ENCODE peak calls at places on chromosomes 3 and 15, in four cellular contexts. R, L, H and Y are unnamed samples.

GRCh38 chr3:155019576-155019975 is 60.5 kb upstream of the MME start:
- DNase-seq in R (no peak), L (no peak), H (peak; percentile 32), Y (peak; percentile 52)

GRCh38 chr15:63984331-63984730 is 62.0 kb downstream of the DAPK2 start:
- DNase-seq in R (peak; percentile 16), L (no peak), H (no peak), Y (no peak)

GRCh38 chr15:38455096-38455495 is 1.2 kb downstream of the FAM98B start:
- DNase-seq in R (no peak), L (peak; percentile 25), H (peak; percentile 3), Y (no peak)

GRCh38 chr3:61562042-61562809 is 855 bp downstream of the PTPRG start:
- DNase-seq in R (no peak), L (no peak), H (peak; percentile 23), Y (peak; percentile 31)

GRCh38 chr3:97439373-97439772 is 325.2 kb upstream of the ARL6 start:
- DNase-seq in R (no peak), L (no peak), H (no peak), Y (no peak)

GRCh38 chr15:59703979-59704796 is 15.1 kb upstream of the BNIP2 start:
- DNase-seq in R (no peak), L (no peak), H (no peak), Y (no peak)

GRCh38 chr3:182979719-182980191 is 583 bp downstream of the DCUN1D1 start:
- DNase-seq in R (no peak), L (peak; percentile 63), H (peak; percentile 8), Y (no peak)

GRCh38 chr3:30578479-30578878 is 27.9 kb upstream of the TGFBR2 start:
- DNase-seq in R (no peak), L (peak; percentile 83), H (peak; percentile 86), Y (peak; percentile 93)

GRCh38 chr3:45145681-45146614 is at the start of gene CDCP1:
- DNase-seq in R (peak; percentile 69), L (no peak), H (no peak), Y (no peak)

GRCh38 chr3:32502089-32502943 is at the start of gene CMTM6:
- DNase-seq in R (peak; percentile 84), L (peak; percentile 86), H (peak; percentile 83), Y (peak; percentile 77)

GRCh38 chr15:78790027-78790426 is 21.2 kb downstream of the ADAMTS7 start:
- DNase-seq in R (no peak), L (peak; percentile 53), H (no peak), Y (no peak)

GRCh38 chr15:79322945-79323344 is 12.0 kb downstream of the TMED3 start:
- DNase-seq in R (no peak), L (no peak), H (no peak), Y (no peak)

GRCh38 chr3:93843981-93844380 is 129.7 kb downstream of the PROS1 start:
- DNase-seq in R (no peak), L (no peak), H (peak; percentile 95), Y (peak; percentile 92)

GRCh38 chr3:159263750-159264561 is 462.1 kb downstream of the MFSD1 start:
- DNase-seq in R (no peak), L (peak; percentile 44), H (peak; percentile 63), Y (peak; percentile 41)

GRCh38 chr15:70234256-70234965 is 136.7 kb upstream of the TLE3 start:
- DNase-seq in R (no peak), L (no peak), H (peak; percentile 82), Y (peak; percentile 96)

GRCh38 chr3:175672119-175672689 is 813.1 kb downstream of the NAALADL2 start:
- DNase-seq in R (no peak), L (no peak), H (peak; percentile 33), Y (peak; percentile 15)

DNA sequence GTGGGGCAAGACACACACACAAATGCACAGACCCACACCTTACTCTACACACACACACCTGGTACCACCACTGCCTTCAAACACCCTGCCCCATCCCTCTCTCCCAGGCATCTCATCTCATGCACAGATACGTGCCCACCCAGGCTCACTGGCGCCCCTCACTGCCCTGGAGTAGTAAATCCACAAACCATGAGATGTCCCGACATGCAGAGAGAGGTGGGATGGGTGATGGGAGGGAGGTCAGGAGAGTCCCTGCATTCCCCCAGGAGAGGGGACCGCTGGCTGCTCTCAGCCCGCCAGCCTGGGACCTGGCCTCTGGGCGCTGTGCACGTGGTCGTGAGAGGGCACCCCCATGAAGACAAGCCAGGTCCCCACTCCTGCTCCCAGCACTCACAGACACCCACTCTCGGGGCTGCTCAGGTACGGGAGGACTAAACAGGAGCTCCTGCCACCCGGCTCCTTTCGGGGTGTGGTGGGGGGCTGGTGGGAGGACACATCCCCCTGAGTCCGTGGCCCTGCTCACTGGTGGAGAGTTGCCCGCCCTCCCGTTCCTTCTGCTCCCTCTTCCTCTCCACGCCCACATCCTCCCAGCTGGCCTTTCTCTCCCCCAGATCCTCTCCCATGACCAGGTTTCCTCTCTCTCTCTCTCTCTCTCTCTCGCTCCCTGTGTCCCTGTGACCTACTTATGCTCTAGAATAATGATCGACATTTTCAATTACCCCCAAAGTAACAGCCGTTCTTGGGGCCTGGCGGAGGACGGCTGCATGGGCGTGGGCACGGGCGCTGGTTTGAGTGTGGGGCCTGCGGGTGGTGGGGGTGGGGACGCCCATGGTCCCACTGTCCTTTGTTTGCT is 18.8 kb upstream of the CSPG4 start:
- DNase-seq in R (no peak), L (peak; percentile 63), H (peak; percentile 71), Y (peak; percentile 42)
- TF ChIP-seq CTCF in R (no peak), L (peak; percentile 31), H (no peak), Y (no peak)

GRCh38 chr15:101128696-101129095 is 123.2 kb downstream of the CHSY1 start:
- DNase-seq in R (no peak), L (no peak), H (no peak), Y (no peak)
- H3K4me3 ChIP-seq in R (no peak overlapping the region), L (no peak overlapping the region), H (no peak overlapping the region), Y (no peak overlapping the region)

GRCh38 chr15:39581501-39582285 is 814 bp downstream of the THBS1 start:
- DNase-seq in R (peak; percentile 65), L (peak; percentile 31), H (peak; percentile 79), Y (peak; percentile 78)
- TF ChIP-seq CTCF in R (peak; percentile 19), L (peak; percentile 1), H (peak; percentile 59), Y (peak; percentile 34)

DNA sequence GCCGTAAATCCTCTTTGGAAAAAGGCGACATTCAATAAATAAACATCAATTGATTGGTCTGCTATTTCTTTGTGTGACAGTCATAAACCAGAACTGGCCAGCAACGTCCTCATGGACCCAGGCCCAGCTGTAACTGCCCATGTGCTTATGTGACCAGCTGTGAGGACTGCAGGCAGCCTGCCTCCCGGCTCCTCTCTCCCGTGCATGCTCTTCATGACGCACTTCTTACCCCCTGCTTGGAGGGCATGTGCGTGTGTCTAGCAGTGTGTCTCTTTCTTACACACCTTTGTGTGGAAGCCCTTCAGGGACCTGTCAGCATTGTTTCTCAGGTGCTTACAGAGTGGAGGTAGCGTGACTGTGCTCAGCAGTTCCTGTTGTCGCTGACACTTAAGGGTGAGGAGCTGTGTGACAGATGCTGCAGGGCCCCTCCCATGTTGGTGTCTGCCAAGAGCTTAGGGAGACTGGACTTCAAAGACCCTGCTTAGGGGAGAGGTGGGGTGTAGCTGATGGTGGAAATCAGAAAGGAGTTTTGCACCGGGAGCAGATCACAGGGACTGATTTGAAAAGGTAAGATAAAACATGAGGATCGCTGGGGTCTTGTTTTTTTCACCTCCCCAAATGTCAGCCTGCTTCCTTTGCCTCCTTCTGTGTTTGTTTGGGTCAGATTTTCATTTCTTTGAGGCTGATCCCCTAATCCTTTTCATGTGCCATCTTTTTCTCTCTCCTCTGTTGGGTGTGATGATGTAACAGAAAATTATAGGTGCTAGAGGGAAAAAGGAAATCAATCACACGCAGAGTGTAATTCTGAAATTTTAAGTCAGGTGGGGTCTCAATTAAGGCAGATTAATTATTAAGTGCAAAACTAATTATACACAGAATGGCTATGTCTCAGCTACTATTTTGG is 2.1 kb downstream of the PODXL2 start:
- DNase-seq in R (no peak), L (no peak), H (no peak), Y (no peak)
- H3K4me3 ChIP-seq in R (no peak overlapping the region), L (no peak overlapping the region), H (no peak overlapping the region), Y (no peak overlapping the region)

GRCh38 chr3:194604837-194605236 is 28.4 kb downstream of the TMEM44 start:
- DNase-seq in R (no peak), L (no peak), H (no peak), Y (no peak)
- TF ChIP-seq CTCF in R (no peak), L (peak; percentile 40), H (peak; percentile 59), Y (peak; percentile 45)

GRCh38 chr3:127697531-127698240 is 24.9 kb downstream of the ABTB1 start:
- DNase-seq in R (peak; percentile 80), L (peak; percentile 66), H (peak; percentile 92), Y (peak; percentile 92)
- H3K4me3 ChIP-seq in R (peak overlapping the region; percentile 16), L (no peak overlapping the region), H (no peak overlapping the region), Y (peak overlapping the region; percentile 33)

GRCh38 chr3:179653106-179653776 is 401 bp downstream of the USP13 start:
- DNase-seq in R (peak; percentile 60), L (peak; percentile 87), H (peak; percentile 87), Y (peak; percentile 84)
- TF ChIP-seq CTCF in R (no peak), L (no peak), H (no peak), Y (peak; percentile 6)

DNA sequence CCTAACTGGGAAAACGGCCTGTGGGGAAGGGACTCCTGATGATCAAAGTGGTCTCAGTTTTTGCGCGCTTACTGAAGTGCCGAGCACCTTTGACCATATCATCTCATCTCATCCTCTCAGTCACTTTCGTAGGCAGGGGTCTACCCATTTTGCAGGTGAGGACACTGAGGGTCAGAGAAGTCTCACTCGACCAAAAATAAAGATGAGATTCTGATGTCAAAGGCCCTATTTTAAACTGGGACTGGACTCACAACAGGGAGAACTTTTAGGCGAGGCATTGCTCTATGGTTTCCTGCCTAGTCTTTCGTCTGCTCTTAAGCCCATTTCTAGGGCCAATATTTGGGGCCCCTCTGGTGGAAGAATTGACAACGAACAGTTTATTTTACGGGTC is 830 bp downstream of the SLC6A11 start:
- DNase-seq in R (no peak), L (no peak), H (no peak), Y (no peak)
- H3K4me3 ChIP-seq in R (no peak overlapping the region), L (no peak overlapping the region), H (no peak overlapping the region), Y (no peak overlapping the region)

GRCh38 chr3:126663257-126663656 is 8.3 kb upstream of the TXNRD3 start:
- DNase-seq in R (no peak), L (no peak), H (no peak), Y (no peak)

GRCh38 chr3:126663750-126664149 is 8.8 kb upstream of the TXNRD3 start:
- DNase-seq in R (no peak), L (no peak), H (no peak), Y (no peak)

GRCh38 chr3:126665221-126665936 is 10.5 kb upstream of the TXNRD3 start:
- DNase-seq in R (no peak), L (no peak), H (no peak), Y (no peak)

GRCh38 chr3:126666002-126666401 is 11.1 kb upstream of the TXNRD3 start:
- DNase-seq in R (no peak), L (no peak), H (no peak), Y (no peak)

DNA sequence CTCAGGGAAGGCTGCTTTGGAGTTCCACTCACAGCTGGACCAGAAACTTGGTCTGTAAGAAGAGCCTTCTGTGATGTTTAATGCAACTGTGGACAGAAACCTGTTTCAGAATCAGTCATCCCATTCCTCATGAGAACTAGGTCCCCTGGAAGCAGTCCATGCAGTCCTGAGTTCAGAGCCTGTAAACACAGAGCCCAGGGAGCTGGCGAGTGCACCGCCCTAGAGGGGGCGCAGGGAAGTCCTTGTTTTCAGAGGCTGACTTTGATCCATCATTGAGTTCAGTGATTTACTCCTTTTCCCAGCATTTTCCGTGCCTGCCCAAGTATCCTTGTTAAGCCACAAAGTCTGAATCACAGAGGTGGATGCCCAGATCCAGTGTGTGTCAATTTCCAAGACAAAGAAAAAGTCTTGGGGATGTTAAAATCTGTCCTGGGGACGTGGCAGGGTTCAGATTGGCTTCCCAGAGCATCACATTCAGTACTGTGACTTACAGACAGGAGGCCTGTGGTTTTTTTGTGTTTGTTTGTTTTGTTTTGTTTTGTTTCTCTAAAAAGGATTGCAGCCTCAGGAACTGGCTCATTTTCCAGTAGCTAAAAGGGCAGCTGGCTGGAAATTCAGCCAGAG is 9.8 kb upstream of the TXNRD3 start:
- DNase-seq in R (no peak), L (no peak), H (no peak), Y (peak; percentile 46)
- TF ChIP-seq CTCF in R (no peak), L (no peak), H (peak; percentile 2), Y (peak; percentile 12)